ENCODE peak calls at places on chromosomes 1 and 21, in nine cellular contexts. One of them, this sample, is unnamed.

GRCh38 chr1:36560621-36561364 is 78.1 kb upstream of the CSF3R start:
- DNase-seq in body of pancreas: no peak
- DNase-seq in A549: no peak
- DNase-seq in tibial nerve: no peak
- DNase-seq in ovary: no peak
- DNase-seq in GM12892: no peak
- DNase-seq in HCT116: no peak
- DNase-seq in H54: no peak
- DNase-seq in heart left ventricle: no peak
- DNase-seq in this sample: no peak

GRCh38 chr1:5973771-5974170 is 18.5 kb downstream of the NPHP4 start:
- DNase-seq in body of pancreas: no peak
- DNase-seq in A549: no peak
- DNase-seq in tibial nerve: no peak
- DNase-seq in ovary: peak
- DNase-seq in GM12892: no peak
- DNase-seq in HCT116: no peak
- DNase-seq in H54: no peak
- DNase-seq in heart left ventricle: no peak
- DNase-seq in this sample: no peak

GRCh38 chr1:167529829-167530474 is 11.6 kb upstream of the CD247 start:
- DNase-seq in body of pancreas: no peak
- DNase-seq in A549: no peak
- DNase-seq in tibial nerve: no peak
- DNase-seq in ovary: no peak
- DNase-seq in GM12892: no peak
- DNase-seq in HCT116: no peak
- DNase-seq in H54: no peak
- DNase-seq in heart left ventricle: no peak
- DNase-seq in this sample: no peak

GRCh38 chr1:246659594-246660140 is 64.5 kb upstream of the SCCPDH start:
- DNase-seq in body of pancreas: no peak
- DNase-seq in A549: no peak
- DNase-seq in tibial nerve: no peak
- DNase-seq in ovary: no peak
- DNase-seq in GM12892: no peak
- DNase-seq in HCT116: no peak
- DNase-seq in H54: no peak
- DNase-seq in heart left ventricle: no peak
- DNase-seq in this sample: no peak

GRCh38 chr1:222043444-222044292 is 301.8 kb upstream of the DUSP10 start:
- DNase-seq in body of pancreas: no peak
- DNase-seq in A549: peak
- DNase-seq in tibial nerve: no peak
- DNase-seq in ovary: no peak
- DNase-seq in GM12892: no peak
- DNase-seq in HCT116: no peak
- DNase-seq in H54: no peak
- DNase-seq in heart left ventricle: peak
- DNase-seq in this sample: no peak

GRCh38 chr21:35995522-35996088 is 64.7 kb downstream of the SETD4 start:
- DNase-seq in body of pancreas: no peak
- DNase-seq in A549: no peak
- DNase-seq in tibial nerve: no peak
- DNase-seq in ovary: no peak
- DNase-seq in GM12892: no peak
- DNase-seq in HCT116: no peak
- DNase-seq in H54: no peak
- DNase-seq in heart left ventricle: no peak
- DNase-seq in this sample: no peak

GRCh38 chr1:24905355-24905978 is 24.6 kb downstream of the RUNX3 start:
- DNase-seq in body of pancreas: no peak
- DNase-seq in A549: no peak
- DNase-seq in tibial nerve: no peak
- DNase-seq in ovary: no peak
- DNase-seq in GM12892: peak
- DNase-seq in HCT116: no peak
- DNase-seq in H54: no peak
- DNase-seq in heart left ventricle: peak
- DNase-seq in this sample: no peak

GRCh38 chr1:201964266-201964665 is 9.0 kb downstream of the TIMM17A start:
- DNase-seq in body of pancreas: no peak
- DNase-seq in A549: no peak
- DNase-seq in tibial nerve: no peak
- DNase-seq in ovary: no peak
- DNase-seq in GM12892: no peak
- DNase-seq in HCT116: no peak
- DNase-seq in H54: no peak
- DNase-seq in heart left ventricle: no peak
- DNase-seq in this sample: no peak

GRCh38 chr1:166153641-166154350 is 13.0 kb downstream of the FAM78B start:
- DNase-seq in body of pancreas: no peak
- DNase-seq in A549: no peak
- DNase-seq in tibial nerve: no peak
- DNase-seq in ovary: no peak
- DNase-seq in GM12892: no peak
- DNase-seq in HCT116: no peak
- DNase-seq in H54: no peak
- DNase-seq in heart left ventricle: no peak
- DNase-seq in this sample: no peak

GRCh38 chr21:26752849-26753248 is 92.4 kb downstream of the ADAMTS1 start:
- DNase-seq in body of pancreas: no peak
- DNase-seq in A549: no peak
- DNase-seq in tibial nerve: no peak
- DNase-seq in ovary: no peak
- DNase-seq in GM12892: no peak
- DNase-seq in HCT116: no peak
- DNase-seq in H54: no peak
- DNase-seq in heart left ventricle: no peak
- DNase-seq in this sample: no peak

GRCh38 chr1:171127481-171127880 is 36.8 kb downstream of the FMO3 start:
- DNase-seq in body of pancreas: no peak
- DNase-seq in A549: no peak
- DNase-seq in tibial nerve: no peak
- DNase-seq in ovary: no peak
- DNase-seq in GM12892: no peak
- DNase-seq in HCT116: no peak
- DNase-seq in H54: no peak
- DNase-seq in heart left ventricle: no peak
- DNase-seq in this sample: no peak

GRCh38 chr1:234612352-234613127 is 2.6 kb upstream of the IRF2BP2 start:
- DNase-seq in body of pancreas: peak
- DNase-seq in A549: peak
- DNase-seq in tibial nerve: peak
- DNase-seq in ovary: peak
- DNase-seq in GM12892: peak
- DNase-seq in HCT116: peak
- DNase-seq in H54: peak
- DNase-seq in heart left ventricle: peak
- DNase-seq in this sample: peak

GRCh38 chr1:25106352-25106751 is 126.0 kb downstream of the SYF2 start:
- DNase-seq in body of pancreas: no peak
- DNase-seq in A549: peak
- DNase-seq in tibial nerve: no peak
- DNase-seq in ovary: no peak
- DNase-seq in GM12892: no peak
- DNase-seq in HCT116: no peak
- DNase-seq in H54: no peak
- DNase-seq in heart left ventricle: no peak
- DNase-seq in this sample: no peak

GRCh38 chr1:228457396-228458176 is 29.6 kb upstream of the RNF187 start:
- DNase-seq in body of pancreas: peak
- DNase-seq in A549: peak
- DNase-seq in tibial nerve: peak
- DNase-seq in ovary: peak
- DNase-seq in GM12892: peak
- DNase-seq in HCT116: peak
- DNase-seq in H54: peak
- DNase-seq in heart left ventricle: peak
- DNase-seq in this sample: peak
- TF ChIP-seq POLR2A in body of pancreas: peak
- TF ChIP-seq POLR2A in A549: peak
- TF ChIP-seq POLR2A in tibial nerve: no peak
- TF ChIP-seq POLR2A in ovary: peak
- TF ChIP-seq POLR2A in GM12892: peak
- TF ChIP-seq POLR2A in HCT116: peak
- TF ChIP-seq POLR2A in H54: peak
- TF ChIP-seq POLR2A in heart left ventricle: peak
- TF ChIP-seq POLR2A in this sample: peak

GRCh38 chr1:85465791-85466134 is 804 bp upstream of the DDAH1 start:
- DNase-seq in body of pancreas: no peak
- DNase-seq in A549: no peak
- DNase-seq in tibial nerve: no peak
- DNase-seq in ovary: no peak
- DNase-seq in GM12892: no peak
- DNase-seq in HCT116: no peak
- DNase-seq in H54: no peak
- DNase-seq in heart left ventricle: no peak
- DNase-seq in this sample: peak

GRCh38 chr1:85467036-85467435 is 2.1 kb upstream of the DDAH1 start:
- DNase-seq in body of pancreas: no peak
- DNase-seq in A549: no peak
- DNase-seq in tibial nerve: no peak
- DNase-seq in ovary: no peak
- DNase-seq in GM12892: no peak
- DNase-seq in HCT116: no peak
- DNase-seq in H54: no peak
- DNase-seq in heart left ventricle: no peak
- DNase-seq in this sample: no peak

GRCh38 chr1:85463666-85464496 is 1.1 kb downstream of the DDAH1 start:
- DNase-seq in body of pancreas: no peak
- DNase-seq in A549: no peak
- DNase-seq in tibial nerve: no peak
- DNase-seq in ovary: no peak
- DNase-seq in GM12892: peak
- DNase-seq in HCT116: no peak
- DNase-seq in H54: no peak
- DNase-seq in heart left ventricle: no peak
- DNase-seq in this sample: no peak

GRCh38 chr1:85464497-85465098 is 361 bp downstream of the DDAH1 start:
- DNase-seq in body of pancreas: peak
- DNase-seq in A549: peak
- DNase-seq in tibial nerve: peak
- DNase-seq in ovary: peak
- DNase-seq in GM12892: peak
- DNase-seq in HCT116: peak
- DNase-seq in H54: peak
- DNase-seq in heart left ventricle: peak
- DNase-seq in this sample: peak

DNA sequence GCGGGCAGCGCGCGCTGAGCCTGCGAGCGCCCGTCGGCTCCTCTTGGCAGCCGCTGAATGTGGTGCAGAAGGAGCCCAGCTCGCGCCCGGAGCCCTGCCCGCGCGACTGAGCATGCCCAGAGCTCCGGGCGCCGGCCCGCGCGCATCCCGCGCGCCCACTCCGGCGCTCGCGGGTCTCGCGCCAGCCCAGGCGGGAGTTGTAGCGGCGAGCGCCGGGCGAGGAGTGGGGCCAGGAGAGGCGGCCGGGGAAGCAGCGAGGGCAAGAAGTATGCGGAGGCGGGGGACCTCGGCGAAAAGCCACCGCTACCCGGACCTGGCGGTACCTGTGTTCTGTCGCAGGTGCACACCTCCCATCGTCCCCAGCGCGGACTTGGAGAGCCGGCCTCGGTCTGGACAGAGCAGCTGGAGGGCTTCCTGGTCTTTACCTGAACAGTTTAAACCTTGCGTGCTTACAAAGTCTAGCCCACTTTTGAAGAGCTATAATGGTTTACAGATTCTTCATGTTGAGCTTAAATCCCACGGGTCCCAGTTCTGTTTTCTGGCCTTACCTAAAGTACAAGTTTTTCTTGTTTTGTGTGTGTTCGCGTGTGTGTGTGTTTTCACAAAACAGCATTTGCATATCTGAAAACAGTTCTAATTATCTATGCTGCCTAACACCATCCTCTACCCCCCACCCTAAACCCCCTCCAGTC is at the start of gene DDAH1:
- DNase-seq in body of pancreas: peak
- DNase-seq in A549: peak
- DNase-seq in tibial nerve: no peak
- DNase-seq in ovary: peak
- DNase-seq in GM12892: peak
- DNase-seq in HCT116: peak
- DNase-seq in H54: peak
- DNase-seq in heart left ventricle: peak
- DNase-seq in this sample: peak
- TF ChIP-seq POLR2A in body of pancreas: peak
- TF ChIP-seq POLR2A in A549: no peak
- TF ChIP-seq POLR2A in tibial nerve: no peak
- TF ChIP-seq POLR2A in ovary: no peak
- TF ChIP-seq POLR2A in GM12892: no peak
- TF ChIP-seq POLR2A in HCT116: no peak
- TF ChIP-seq POLR2A in H54: peak
- TF ChIP-seq POLR2A in heart left ventricle: peak
- TF ChIP-seq POLR2A in this sample: peak

GRCh38 chr1:156664949-156665411 is 12.2 kb downstream of the NES start:
- DNase-seq in body of pancreas: no peak
- DNase-seq in A549: peak
- DNase-seq in tibial nerve: no peak
- DNase-seq in ovary: no peak
- DNase-seq in GM12892: peak
- DNase-seq in HCT116: no peak
- DNase-seq in H54: no peak
- DNase-seq in heart left ventricle: peak
- DNase-seq in this sample: no peak
- TF ChIP-seq POLR2A in body of pancreas: no peak
- TF ChIP-seq POLR2A in A549: no peak
- TF ChIP-seq POLR2A in tibial nerve: no peak
- TF ChIP-seq POLR2A in ovary: no peak
- TF ChIP-seq POLR2A in GM12892: peak
- TF ChIP-seq POLR2A in HCT116: no peak
- TF ChIP-seq POLR2A in H54: no peak
- TF ChIP-seq POLR2A in heart left ventricle: peak
- TF ChIP-seq POLR2A in this sample: no peak

DNA sequence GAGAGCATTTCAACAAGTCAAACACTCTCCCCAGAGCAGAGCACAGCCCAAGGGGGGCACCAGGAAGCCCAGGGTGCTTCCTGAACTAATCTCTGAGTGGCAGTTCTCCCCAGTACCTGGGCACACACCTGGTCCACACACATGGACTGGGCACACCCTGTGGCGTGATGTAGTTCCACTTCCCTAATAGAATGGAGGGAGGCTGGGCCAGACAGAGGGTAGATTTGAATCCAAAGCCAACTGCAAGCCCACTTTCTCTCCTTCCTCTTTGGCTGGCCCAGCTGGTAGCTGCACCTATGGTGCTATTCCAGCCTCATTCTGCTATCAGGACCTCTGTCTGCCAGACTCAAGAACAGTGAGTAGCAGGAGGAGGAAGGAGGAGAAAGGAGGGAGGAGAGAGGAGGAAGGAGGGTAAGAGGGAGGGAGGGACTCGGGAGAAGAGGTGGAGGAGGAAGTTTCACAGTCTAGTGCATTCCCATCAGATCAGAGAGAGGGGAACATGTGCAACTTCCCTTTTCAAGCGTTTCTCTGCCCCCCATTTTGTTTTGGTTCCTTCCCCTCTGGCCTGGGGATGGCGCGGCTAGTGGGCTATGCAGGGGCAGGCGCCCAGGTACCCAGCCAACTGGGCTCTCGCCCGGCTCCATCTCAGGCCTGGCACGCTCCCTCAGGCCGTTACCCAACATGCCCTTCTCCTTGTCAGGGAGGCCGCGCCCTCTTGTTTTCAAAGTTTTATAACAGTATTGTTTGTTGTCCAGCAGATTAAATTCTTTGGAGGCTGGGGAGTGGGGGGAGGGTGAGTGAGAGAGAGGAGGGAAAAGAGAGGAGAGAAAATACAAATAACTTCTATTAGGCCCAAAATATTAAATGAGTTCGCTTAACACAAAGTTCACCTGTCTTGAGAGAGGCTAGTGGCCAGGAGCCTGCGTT is 55.8 kb downstream of the CD46 start:
- DNase-seq in body of pancreas: peak
- DNase-seq in A549: no peak
- DNase-seq in tibial nerve: no peak
- DNase-seq in ovary: peak
- DNase-seq in GM12892: no peak
- DNase-seq in HCT116: no peak
- DNase-seq in H54: no peak
- DNase-seq in heart left ventricle: peak
- DNase-seq in this sample: no peak
- TF ChIP-seq POLR2A in body of pancreas: no peak
- TF ChIP-seq POLR2A in A549: no peak
- TF ChIP-seq POLR2A in tibial nerve: no peak
- TF ChIP-seq POLR2A in ovary: no peak
- TF ChIP-seq POLR2A in GM12892: no peak
- TF ChIP-seq POLR2A in HCT116: no peak
- TF ChIP-seq POLR2A in H54: no peak
- TF ChIP-seq POLR2A in heart left ventricle: no peak
- TF ChIP-seq POLR2A in this sample: no peak